ENCODE peak calls at places on chromosome 3, in seven cellular contexts. One of them, this sample, is unnamed.

GRCh38 chr3:99128740-99129505 is 227.4 kb upstream of the DCBLD2 start:
- DNase-seq in HCT116: peak
- DNase-seq in SK-N-SH: no peak
- DNase-seq in K562: no peak
- DNase-seq in GM12878: no peak
- DNase-seq in H1: no peak
- DNase-seq in HepG2: no peak
- DNase-seq in this sample: no peak

GRCh38 chr3:23254875-23255274 is 51.7 kb downstream of the UBE2E2 start:
- DNase-seq in HCT116: no peak
- DNase-seq in SK-N-SH: no peak
- DNase-seq in K562: no peak
- DNase-seq in GM12878: no peak
- DNase-seq in H1: no peak
- DNase-seq in HepG2: no peak
- DNase-seq in this sample: no peak

GRCh38 chr3:120682095-120682681 is at the start of gene HGD:
- DNase-seq in HCT116: no peak
- DNase-seq in SK-N-SH: no peak
- DNase-seq in K562: no peak
- DNase-seq in GM12878: no peak
- DNase-seq in H1: no peak
- DNase-seq in HepG2: peak
- DNase-seq in this sample: no peak

GRCh38 chr3:155029941-155030340 is 50.2 kb upstream of the MME start:
- DNase-seq in HCT116: no peak
- DNase-seq in SK-N-SH: no peak
- DNase-seq in K562: no peak
- DNase-seq in GM12878: no peak
- DNase-seq in H1: no peak
- DNase-seq in HepG2: no peak
- DNase-seq in this sample: no peak

GRCh38 chr3:119930286-119930685 is 148.4 kb downstream of the NR1I2 start:
- DNase-seq in HCT116: no peak
- DNase-seq in SK-N-SH: no peak
- DNase-seq in K562: no peak
- DNase-seq in GM12878: no peak
- DNase-seq in H1: no peak
- DNase-seq in HepG2: no peak
- DNase-seq in this sample: no peak

GRCh38 chr3:57893668-57894067 is 114.6 kb upstream of the FLNB start:
- DNase-seq in HCT116: no peak
- DNase-seq in SK-N-SH: no peak
- DNase-seq in K562: no peak
- DNase-seq in GM12878: no peak
- DNase-seq in H1: no peak
- DNase-seq in HepG2: no peak
- DNase-seq in this sample: no peak

GRCh38 chr3:38528457-38528856 is 32.3 kb downstream of the EXOG start:
- DNase-seq in HCT116: no peak
- DNase-seq in SK-N-SH: peak
- DNase-seq in K562: no peak
- DNase-seq in GM12878: no peak
- DNase-seq in H1: no peak
- DNase-seq in HepG2: peak
- DNase-seq in this sample: peak

GRCh38 chr3:69848113-69848512 is 108.8 kb downstream of the MITF start:
- DNase-seq in HCT116: no peak
- DNase-seq in SK-N-SH: no peak
- DNase-seq in K562: no peak
- DNase-seq in GM12878: no peak
- DNase-seq in H1: no peak
- DNase-seq in HepG2: no peak
- DNase-seq in this sample: no peak

GRCh38 chr3:123021986-123022510 is 5.5 kb downstream of the SEMA5B start:
- DNase-seq in HCT116: no peak
- DNase-seq in SK-N-SH: no peak
- DNase-seq in K562: no peak
- DNase-seq in GM12878: no peak
- DNase-seq in H1: no peak
- DNase-seq in HepG2: no peak
- DNase-seq in this sample: no peak

GRCh38 chr3:79724206-79724605 is 43.6 kb downstream of the ROBO1 start:
- DNase-seq in HCT116: no peak
- DNase-seq in SK-N-SH: no peak
- DNase-seq in K562: no peak
- DNase-seq in GM12878: no peak
- DNase-seq in H1: peak
- DNase-seq in HepG2: peak
- DNase-seq in this sample: no peak

GRCh38 chr3:143302638-143303171 is 183.1 kb downstream of the CHST2 start:
- DNase-seq in HCT116: no peak
- DNase-seq in SK-N-SH: no peak
- DNase-seq in K562: no peak
- DNase-seq in GM12878: no peak
- DNase-seq in H1: no peak
- DNase-seq in HepG2: no peak
- DNase-seq in this sample: no peak

GRCh38 chr3:3086239-3086638 is 23.9 kb downstream of the IL5RA start:
- DNase-seq in HCT116: no peak
- DNase-seq in SK-N-SH: no peak
- DNase-seq in K562: no peak
- DNase-seq in GM12878: no peak
- DNase-seq in H1: no peak
- DNase-seq in HepG2: no peak
- DNase-seq in this sample: no peak

GRCh38 chr3:3085782-3086181 is 24.4 kb downstream of the IL5RA start:
- DNase-seq in HCT116: no peak
- DNase-seq in SK-N-SH: no peak
- DNase-seq in K562: no peak
- DNase-seq in GM12878: no peak
- DNase-seq in H1: no peak
- DNase-seq in HepG2: no peak
- DNase-seq in this sample: no peak

GRCh38 chr3:3088066-3088465 is 22.1 kb downstream of the IL5RA start:
- DNase-seq in HCT116: no peak
- DNase-seq in SK-N-SH: no peak
- DNase-seq in K562: no peak
- DNase-seq in GM12878: no peak
- DNase-seq in H1: no peak
- DNase-seq in HepG2: no peak
- DNase-seq in this sample: no peak

GRCh38 chr3:3087279-3087678 is 22.9 kb downstream of the IL5RA start:
- DNase-seq in HCT116: no peak
- DNase-seq in SK-N-SH: peak
- DNase-seq in K562: no peak
- DNase-seq in GM12878: no peak
- DNase-seq in H1: no peak
- DNase-seq in HepG2: no peak
- DNase-seq in this sample: no peak

DNA sequence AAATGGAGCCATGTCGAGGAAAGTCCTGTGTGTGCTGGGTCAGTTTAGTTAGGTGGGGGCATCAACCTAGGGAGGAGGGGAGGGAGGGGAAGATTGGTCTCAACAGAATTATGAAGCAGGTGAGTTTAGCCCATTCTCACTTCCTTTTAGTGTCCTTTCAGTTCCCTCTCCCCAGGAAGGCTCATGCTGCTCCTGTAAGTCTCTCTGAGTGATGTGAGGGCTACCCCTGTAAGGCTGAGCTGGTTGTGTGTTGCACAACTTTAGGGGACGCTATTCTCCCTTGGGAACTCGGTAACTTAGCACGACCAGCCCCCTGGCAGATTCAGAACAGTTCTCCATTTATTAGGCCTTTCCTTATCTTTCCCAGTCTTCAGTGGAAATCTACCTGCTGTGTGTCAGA is 21.2 kb downstream of the IL5RA start:
- DNase-seq in HCT116: no peak
- DNase-seq in SK-N-SH: no peak
- DNase-seq in K562: no peak
- DNase-seq in GM12878: peak
- DNase-seq in H1: no peak
- DNase-seq in HepG2: no peak
- DNase-seq in this sample: no peak
- TF ChIP-seq JUND in HCT116: no peak
- TF ChIP-seq JUND in SK-N-SH: no peak
- TF ChIP-seq JUND in K562: no peak
- TF ChIP-seq JUND in GM12878: no peak
- TF ChIP-seq JUND in H1: no peak
- TF ChIP-seq JUND in HepG2: no peak
- TF ChIP-seq JUND in this sample: no peak

GRCh38 chr3:197122394-197122793 is 92.8 kb upstream of the MELTF start:
- DNase-seq in HCT116: no peak
- DNase-seq in SK-N-SH: no peak
- DNase-seq in K562: no peak
- DNase-seq in GM12878: no peak
- DNase-seq in H1: no peak
- DNase-seq in HepG2: no peak
- DNase-seq in this sample: no peak

GRCh38 chr3:197125601-197126000 is 96.0 kb upstream of the MELTF start:
- DNase-seq in HCT116: no peak
- DNase-seq in SK-N-SH: no peak
- DNase-seq in K562: no peak
- DNase-seq in GM12878: no peak
- DNase-seq in H1: no peak
- DNase-seq in HepG2: no peak
- DNase-seq in this sample: no peak

GRCh38 chr3:197124713-197125112 is 95.1 kb upstream of the MELTF start:
- DNase-seq in HCT116: no peak
- DNase-seq in SK-N-SH: no peak
- DNase-seq in K562: no peak
- DNase-seq in GM12878: no peak
- DNase-seq in H1: no peak
- DNase-seq in HepG2: no peak
- DNase-seq in this sample: no peak
- TF ChIP-seq JUND in HCT116: no peak
- TF ChIP-seq JUND in SK-N-SH: no peak
- TF ChIP-seq JUND in K562: no peak
- TF ChIP-seq JUND in GM12878: no peak
- TF ChIP-seq JUND in H1: no peak
- TF ChIP-seq JUND in HepG2: no peak
- TF ChIP-seq JUND in this sample: no peak

GRCh38 chr3:156580986-156581385 is 26.1 kb upstream of the SSR3 start:
- DNase-seq in HCT116: no peak
- DNase-seq in SK-N-SH: no peak
- DNase-seq in K562: no peak
- DNase-seq in GM12878: no peak
- DNase-seq in H1: no peak
- DNase-seq in HepG2: no peak
- DNase-seq in this sample: no peak

GRCh38 chr3:156581954-156582353 is 27.0 kb upstream of the SSR3 start:
- DNase-seq in HCT116: no peak
- DNase-seq in SK-N-SH: no peak
- DNase-seq in K562: no peak
- DNase-seq in GM12878: no peak
- DNase-seq in H1: no peak
- DNase-seq in HepG2: no peak
- DNase-seq in this sample: no peak

GRCh38 chr3:156582784-156583183 is 27.9 kb upstream of the SSR3 start:
- DNase-seq in HCT116: no peak
- DNase-seq in SK-N-SH: no peak
- DNase-seq in K562: no peak
- DNase-seq in GM12878: peak
- DNase-seq in H1: no peak
- DNase-seq in HepG2: no peak
- DNase-seq in this sample: no peak

GRCh38 chr3:156586905-156587766 is 32.2 kb upstream of the SSR3 start:
- DNase-seq in HCT116: no peak
- DNase-seq in SK-N-SH: no peak
- DNase-seq in K562: no peak
- DNase-seq in GM12878: no peak
- DNase-seq in H1: no peak
- DNase-seq in HepG2: no peak
- DNase-seq in this sample: no peak

GRCh38 chr3:156583469-156583868 is 28.6 kb upstream of the SSR3 start:
- DNase-seq in HCT116: no peak
- DNase-seq in SK-N-SH: no peak
- DNase-seq in K562: no peak
- DNase-seq in GM12878: no peak
- DNase-seq in H1: no peak
- DNase-seq in HepG2: no peak
- DNase-seq in this sample: no peak
- TF ChIP-seq JUND in HCT116: no peak
- TF ChIP-seq JUND in SK-N-SH: no peak
- TF ChIP-seq JUND in K562: no peak
- TF ChIP-seq JUND in GM12878: no peak
- TF ChIP-seq JUND in H1: no peak
- TF ChIP-seq JUND in HepG2: no peak
- TF ChIP-seq JUND in this sample: no peak

GRCh38 chr3:193852901-193853300 is 259.9 kb downstream of the OPA1 start:
- DNase-seq in HCT116: no peak
- DNase-seq in SK-N-SH: no peak
- DNase-seq in K562: no peak
- DNase-seq in GM12878: no peak
- DNase-seq in H1: no peak
- DNase-seq in HepG2: no peak
- DNase-seq in this sample: no peak

GRCh38 chr3:193850084-193850619 is 257.1 kb downstream of the OPA1 start:
- DNase-seq in HCT116: no peak
- DNase-seq in SK-N-SH: no peak
- DNase-seq in K562: no peak
- DNase-seq in GM12878: no peak
- DNase-seq in H1: no peak
- DNase-seq in HepG2: no peak
- DNase-seq in this sample: no peak

GRCh38 chr3:193851416-193851815 is 258.4 kb downstream of the OPA1 start:
- DNase-seq in HCT116: no peak
- DNase-seq in SK-N-SH: no peak
- DNase-seq in K562: peak
- DNase-seq in GM12878: no peak
- DNase-seq in H1: no peak
- DNase-seq in HepG2: no peak
- DNase-seq in this sample: no peak

GRCh38 chr3:193851941-193852674 is 259.1 kb downstream of the OPA1 start:
- DNase-seq in HCT116: no peak
- DNase-seq in SK-N-SH: no peak
- DNase-seq in K562: no peak
- DNase-seq in GM12878: no peak
- DNase-seq in H1: peak
- DNase-seq in HepG2: no peak
- DNase-seq in this sample: peak

DNA sequence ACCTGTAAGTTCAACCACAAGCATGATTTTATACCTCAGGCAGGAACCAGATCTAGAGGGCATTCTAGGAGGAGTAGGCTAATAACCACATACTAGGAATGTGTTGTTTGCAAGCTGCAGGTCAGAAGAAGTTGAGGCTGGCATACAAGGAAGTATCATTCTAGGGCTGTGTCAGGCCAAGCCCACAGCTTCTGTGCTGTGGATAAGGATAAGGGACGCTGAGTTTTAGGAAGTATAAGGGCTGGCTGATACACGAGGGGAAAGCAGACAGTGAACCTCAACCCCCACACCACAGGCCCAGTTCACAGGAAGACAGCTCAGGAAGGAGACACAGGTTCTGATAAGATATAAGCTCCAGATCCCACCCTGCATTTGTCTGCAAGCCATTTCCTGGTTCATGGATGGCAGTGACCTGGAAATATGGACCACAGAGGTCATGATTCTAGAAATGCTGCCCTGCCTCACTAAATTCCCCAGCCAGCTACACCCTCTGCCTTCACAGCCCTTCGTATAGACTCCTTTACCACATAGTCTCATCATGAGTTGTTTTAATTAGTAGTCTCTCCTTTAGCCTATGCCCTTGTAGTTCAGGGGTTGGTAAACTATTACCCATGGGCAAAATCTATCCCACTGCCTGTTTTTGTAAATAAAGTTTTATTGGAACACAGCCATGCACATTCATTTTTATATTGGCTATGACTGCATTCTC is 260.7 kb downstream of the OPA1 start:
- DNase-seq in HCT116: no peak
- DNase-seq in SK-N-SH: no peak
- DNase-seq in K562: peak
- DNase-seq in GM12878: no peak
- DNase-seq in H1: no peak
- DNase-seq in HepG2: no peak
- DNase-seq in this sample: peak
- TF ChIP-seq JUND in HCT116: no peak
- TF ChIP-seq JUND in SK-N-SH: no peak
- TF ChIP-seq JUND in K562: peak
- TF ChIP-seq JUND in GM12878: no peak
- TF ChIP-seq JUND in H1: no peak
- TF ChIP-seq JUND in HepG2: no peak
- TF ChIP-seq JUND in this sample: no peak